ENCODE peak calls at places on chromosomes 13 and 19, in eight cellular contexts. S is spleen; D is GM04504; O is hypothalamus; T is stimulated activated CD8-positive, alpha-beta memory T cell treated with anti-CD3 and anti-CD28 coated beads, Interleukin-7, amount 100 ng/mL, for 4 hours; M is amygdala; E is WERI-Rb-1; W is NCI-H1105 treated with DMSO at 0.1 percent for 48 hours. B is an unnamed sample.

GRCh38 chr19:10219678-10220077 is 11.5 kb downstream of the S1PR2 start:
- DNase-seq in S (no peak), D (no peak), O (no peak), T (peak; percentile 8), M (no peak), E (no peak), W (no peak), B (peak; percentile 88)

GRCh38 chr13:58592052-58592451 is 960.5 kb downstream of the PCDH17 start:
- DNase-seq in S (no peak), D (no peak), O (no peak), T (no peak), M (no peak), E (no peak), W (no peak), B (no peak)

GRCh38 chr19:17125728-17126677 is 50.4 kb downstream of the MYO9B start:
- DNase-seq in S (peak; percentile 95), D (no peak), O (no peak), T (peak; percentile 66), M (no peak), E (peak; percentile 69), W (no peak), B (peak; percentile 79)

GRCh38 chr13:94548382-94549240 is 47.3 kb downstream of the TGDS start:
- DNase-seq in S (peak; percentile 91), D (peak; percentile 7), O (peak; percentile 52), T (peak; percentile 37), M (no peak), E (peak; percentile 89), W (peak; percentile 64), B (peak; percentile 8)

GRCh38 chr13:40619479-40619814 is 47.0 kb downstream of the FOXO1 start:
- DNase-seq in S (no peak), D (no peak), O (no peak), T (no peak), M (no peak), E (no peak), W (no peak), B (no peak)

GRCh38 chr19:41025871-41026270 is 34.8 kb downstream of the CYP2B6 start:
- DNase-seq in S (no peak), D (no peak), O (no peak), T (no peak), M (no peak), E (no peak), W (no peak), B (no peak)

GRCh38 chr13:99407906-99408702 is 93.2 kb upstream of the TM9SF2 start:
- DNase-seq in S (no peak), D (no peak), O (no peak), T (no peak), M (no peak), E (no peak), W (no peak), B (no peak)

GRCh38 chr13:45335397-45336024 is 5.5 kb downstream of the TPT1 start:
- DNase-seq in S (no peak), D (no peak), O (no peak), T (no peak), M (no peak), E (no peak), W (no peak), B (no peak)

GRCh38 chr13:113589251-113589960 is 4.9 kb downstream of the TFDP1 start:
- DNase-seq in S (peak; percentile 59), D (no peak), O (no peak), T (no peak), M (no peak), E (peak; percentile 9), W (no peak), B (no peak)

GRCh38 chr13:37136187-37136586 is 30.7 kb upstream of the CSNK1A1L start:
- DNase-seq in S (no peak), D (no peak), O (no peak), T (no peak), M (no peak), E (no peak), W (no peak), B (no peak)

GRCh38 chr19:7509625-7510024 is 6.3 kb upstream of the ZNF358 start:
- DNase-seq in S (no peak), D (no peak), O (no peak), T (no peak), M (no peak), E (no peak), W (no peak), B (no peak)

GRCh38 chr19:48970923-48971395 is 5.8 kb downstream of the FTL start:
- DNase-seq in S (peak; percentile 95), D (peak; percentile 40), O (peak; percentile 55), T (peak; percentile 68), M (peak; percentile 21), E (peak; percentile 80), W (peak; percentile 81), B (no peak)

GRCh38 chr19:53471916-53472315 is 4.4 kb downstream of the ZNF813 start:
- DNase-seq in S (no peak), D (no peak), O (no peak), T (no peak), M (no peak), E (no peak), W (no peak), B (no peak)

GRCh38 chr19:10861118-10861651 is 10.2 kb upstream of the CARM1 start:
- DNase-seq in S (no peak), D (no peak), O (no peak), T (no peak), M (no peak), E (peak; percentile 61), W (no peak), B (no peak)

B was measured in GM12878.